ENCODE peak calls at places on chromosomes 3 and 15, in six cellular contexts. E is HepG2, N is endothelial cell of umbilical vein, J is A549, P is WTC11, V is H1. D is an unnamed sample.

GRCh38 chr15:43009206-43009605 is 88.6 kb upstream of the TTBK2 start:
- DNase-seq in E (no peak), N (no peak), J (no peak), P (no peak), V (no peak), D (no peak)

GRCh38 chr15:99440551-99441426 is 125.0 kb upstream of the MEF2A start:
- DNase-seq in E (no peak), N (no peak), J (no peak), P (no peak), V (no peak), D (no peak)

GRCh38 chr15:81327526-81327925 is 3.6 kb upstream of the STARD5 start:
- DNase-seq in E (no peak), N (no peak), J (no peak), P (no peak), V (no peak), D (no peak)

GRCh38 chr3:10224794-10225660 is 23.2 kb upstream of the TATDN2 start:
- DNase-seq in E (peak; percentile 99), N (peak; percentile 87), J (peak; percentile 78), P (peak; percentile 68), V (peak; percentile 41), D (peak; percentile 77)

GRCh38 chr3:121152573-121152972 is 244.6 kb downstream of the STXBP5L start:
- DNase-seq in E (peak; percentile 2), N (peak; percentile 23), J (no peak), P (no peak), V (no peak), D (no peak)

GRCh38 chr3:141047168-141047567 is 4.0 kb upstream of the SPSB4 start:
- DNase-seq in E (no peak), N (no peak), J (no peak), P (no peak), V (no peak), D (no peak)

GRCh38 chr3:152638707-152639450 is 196.1 kb upstream of the P2RY1 start:
- DNase-seq in E (no peak), N (no peak), J (no peak), P (no peak), V (no peak), D (no peak)

GRCh38 chr3:127082066-127082465 is 99.2 kb downstream of the PLXNA1 start:
- DNase-seq in E (no peak), N (no peak), J (no peak), P (no peak), V (no peak), D (no peak)

GRCh38 chr15:50884583-50884982 is 23.9 kb upstream of the AP4E1 start:
- DNase-seq in E (no peak), N (no peak), J (no peak), P (no peak), V (no peak), D (no peak)

GRCh38 chr3:24242012-24242698 is 252.5 kb downstream of the THRB start:
- DNase-seq in E (no peak), N (peak; percentile 97), J (no peak), P (no peak), V (no peak), D (no peak)

GRCh38 chr3:142436936-142437585 is 10.8 kb downstream of the XRN1 start:
- DNase-seq in E (no peak), N (no peak), J (no peak), P (no peak), V (no peak), D (no peak)

GRCh38 chr3:159762981-159763465 is 225.6 kb upstream of the IL12A start:
- DNase-seq in E (no peak), N (peak; percentile 94), J (peak; percentile 78), P (peak; percentile 62), V (no peak), D (peak; percentile 2)

GRCh38 chr15:66740802-66741201 is 38.8 kb downstream of the SMAD6 start:
- DNase-seq in E (no peak), N (peak; percentile 49), J (no peak), P (no peak), V (no peak), D (no peak)

GRCh38 chr15:41824062-41824745 is 3.7 kb upstream of the JMJD7 start:
- DNase-seq in E (no peak), N (no peak), J (no peak), P (no peak), V (no peak), D (no peak)

GRCh38 chr15:48191574-48192225 is at the start of gene CTXN2:
- DNase-seq in E (no peak), N (no peak), J (no peak), P (no peak), V (no peak), D (no peak)

GRCh38 chr15:39365873-39366272 is 215.0 kb upstream of the THBS1 start:
- DNase-seq in E (no peak), N (no peak), J (no peak), P (no peak), V (no peak), D (no peak)

GRCh38 chr15:79844221-79844620 is 52.6 kb downstream of the MTHFS start:
- DNase-seq in E (no peak), N (no peak), J (no peak), P (no peak), V (no peak), D (no peak)

GRCh38 chr15:82045179-82045891 is 483 bp downstream of the MEX3B start:
- DNase-seq in E (no peak), N (peak; percentile 65), J (peak; percentile 45), P (peak; percentile 45), V (no peak), D (no peak)

GRCh38 chr3:139430467-139430866 is 41.0 kb upstream of the COPB2 start:
- DNase-seq in E (no peak), N (no peak), J (no peak), P (no peak), V (no peak), D (no peak)

GRCh38 chr15:55700876-55701275 is 42.1 kb downstream of the PRTG start:
- DNase-seq in E (no peak), N (no peak), J (no peak), P (no peak), V (no peak), D (no peak)

DNA sequence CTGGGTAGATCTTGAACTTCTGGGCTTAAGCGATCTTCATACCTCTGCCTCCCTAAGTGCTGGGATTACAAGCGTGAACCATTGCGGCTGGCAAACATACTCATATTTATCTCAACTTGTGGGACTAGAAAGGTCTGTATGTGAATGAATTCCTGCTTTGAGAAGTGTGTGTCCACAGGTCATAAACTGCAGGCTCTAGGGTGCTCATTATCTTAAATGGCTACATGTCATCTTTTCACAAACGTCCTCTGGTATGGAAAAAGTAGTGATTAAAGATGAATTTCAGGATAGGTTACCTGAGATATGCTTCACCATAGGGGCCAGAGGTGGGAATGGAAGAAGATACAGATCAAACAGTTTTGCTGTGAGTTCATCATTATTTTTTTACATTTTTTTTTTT is 7.8 kb upstream of the HDAC11 start:
- DNase-seq in E (no peak), N (no peak), J (no peak), P (no peak), V (no peak), D (no peak)
- TF ChIP-seq JUN in E (no peak), N (no peak), J (no peak), P (no peak), V (no peak), D (no peak)

GRCh38 chr3:194139085-194139976 is 3.4 kb downstream of the HES1 start:
- DNase-seq in E (peak; percentile 52), N (peak; percentile 92), J (no peak), P (peak; percentile 43), V (no peak), D (peak; percentile 70)
- TF ChIP-seq JUN in E (no peak), N (no peak), J (peak; percentile 19), P (no peak), V (no peak), D (no peak)

DNA sequence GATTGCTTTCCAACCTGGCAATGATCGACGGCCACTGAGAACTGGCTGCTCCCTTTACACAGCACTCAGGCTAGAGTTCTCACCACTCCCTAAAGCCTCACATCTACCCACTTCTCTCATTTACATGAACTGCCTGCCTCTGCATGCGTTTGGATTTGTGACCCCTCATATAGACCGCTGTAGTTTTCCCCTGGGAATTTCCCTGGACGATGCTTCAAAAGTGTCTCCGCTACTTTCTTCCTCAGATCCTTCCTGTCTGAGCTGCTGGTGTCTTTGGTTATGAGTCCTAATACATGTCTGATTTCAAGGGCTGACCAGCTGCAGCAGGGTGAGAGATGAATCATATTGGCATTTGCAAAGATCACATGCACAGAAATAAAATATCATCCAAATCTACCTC is 116.7 kb upstream of the ETV5 start:
- DNase-seq in E (no peak), N (no peak), J (no peak), P (no peak), V (no peak), D (no peak)
- TF ChIP-seq JUN in E (no peak), N (no peak), J (no peak), P (no peak), V (no peak), D (no peak)

DNA sequence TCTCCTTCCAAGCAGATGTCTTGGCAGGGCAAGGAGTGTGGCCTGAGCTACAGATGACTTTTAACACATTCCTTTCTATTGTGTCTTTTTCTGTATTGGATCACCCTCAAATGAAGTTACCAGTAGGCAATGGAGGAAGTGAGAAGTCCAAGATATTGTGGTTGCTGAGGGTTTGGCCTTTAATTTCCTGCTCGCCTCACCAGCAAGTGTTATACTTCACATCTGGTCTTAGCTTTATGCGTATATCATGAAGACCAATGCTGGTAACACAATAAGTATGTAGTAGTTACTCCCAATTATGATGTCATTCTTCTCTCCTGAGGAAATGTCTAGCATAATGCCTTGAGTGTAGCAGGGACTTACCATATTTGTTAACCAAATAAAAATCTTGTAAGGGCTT is 179.9 kb downstream of the ZIC1 start:
- DNase-seq in E (no peak), N (no peak), J (no peak), P (no peak), V (no peak), D (no peak)
- TF ChIP-seq JUN in E (no peak), N (no peak), J (no peak), P (no peak), V (no peak), D (no peak)

GRCh38 chr15:45635191-45635638 is 386 bp downstream of the SQOR start:
- DNase-seq in E (peak; percentile 41), N (no peak), J (peak; percentile 36), P (peak; percentile 64), V (no peak), D (no peak)
- TF ChIP-seq JUN in E (no peak), N (no peak), J (no peak), P (no peak), V (no peak), D (no peak)

D was measured in K562.